ENCODE peak calls at places on chromosomes 4 and X, in eight cellular contexts. One of them, this sample, is unnamed.
A peak's percentile ranks its signal among the peaks of the same experiment; 100 is the strongest.

GRCh38 chr4:19583827-19584569 is 667.7 kb upstream of the SLIT2 start:
- DNase-seq in effector CD8-positive, alpha-beta T cell: no peak
- DNase-seq in activated T-cell treated with anti-CD3 and anti-CD28 coated beads, Interleukin-2, amount 50 U/mL, for 72 hours: no peak
- DNase-seq in M059J: peak; percentile 14
- DNase-seq in GM03348: peak; percentile 13
- DNase-seq in activated CD8-positive, alpha-beta T cell treated with anti-CD3 and anti-CD28 coated beads for 36 hours: no peak
- DNase-seq in MV-4-11: no peak
- DNase-seq in left ventricle myocardium inferior: no peak
- DNase-seq in this sample: no peak

GRCh38 chr4:112075129-112075753 is 70.0 kb upstream of the FAM241A start:
- DNase-seq in effector CD8-positive, alpha-beta T cell: no peak
- DNase-seq in activated T-cell treated with anti-CD3 and anti-CD28 coated beads, Interleukin-2, amount 50 U/mL, for 72 hours: peak; percentile 35
- DNase-seq in M059J: peak; percentile 60
- DNase-seq in GM03348: peak; percentile 71
- DNase-seq in activated CD8-positive, alpha-beta T cell treated with anti-CD3 and anti-CD28 coated beads for 36 hours: peak; percentile 47
- DNase-seq in MV-4-11: peak; percentile 33
- DNase-seq in left ventricle myocardium inferior: no peak
- DNase-seq in this sample: peak; percentile 78

GRCh38 chr4:185467101-185467500 is 4.4 kb downstream of the CCDC110 start:
- DNase-seq in effector CD8-positive, alpha-beta T cell: no peak
- DNase-seq in activated T-cell treated with anti-CD3 and anti-CD28 coated beads, Interleukin-2, amount 50 U/mL, for 72 hours: no peak
- DNase-seq in M059J: no peak
- DNase-seq in GM03348: no peak
- DNase-seq in activated CD8-positive, alpha-beta T cell treated with anti-CD3 and anti-CD28 coated beads for 36 hours: no peak
- DNase-seq in MV-4-11: no peak
- DNase-seq in left ventricle myocardium inferior: no peak
- DNase-seq in this sample: no peak

GRCh38 chr4:119580293-119580692 is 48.3 kb downstream of the PDE5A start:
- DNase-seq in effector CD8-positive, alpha-beta T cell: no peak
- DNase-seq in activated T-cell treated with anti-CD3 and anti-CD28 coated beads, Interleukin-2, amount 50 U/mL, for 72 hours: no peak
- DNase-seq in M059J: no peak
- DNase-seq in GM03348: no peak
- DNase-seq in activated CD8-positive, alpha-beta T cell treated with anti-CD3 and anti-CD28 coated beads for 36 hours: no peak
- DNase-seq in MV-4-11: no peak
- DNase-seq in left ventricle myocardium inferior: no peak
- DNase-seq in this sample: no peak

GRCh38 chrX:109889289-109890006 is 113.5 kb upstream of the TMEM164 start:
- DNase-seq in effector CD8-positive, alpha-beta T cell: no peak
- DNase-seq in activated T-cell treated with anti-CD3 and anti-CD28 coated beads, Interleukin-2, amount 50 U/mL, for 72 hours: no peak
- DNase-seq in M059J: peak; percentile 25
- DNase-seq in GM03348: peak; percentile 19
- DNase-seq in activated CD8-positive, alpha-beta T cell treated with anti-CD3 and anti-CD28 coated beads for 36 hours: no peak
- DNase-seq in MV-4-11: peak; percentile 89
- DNase-seq in left ventricle myocardium inferior: no peak
- DNase-seq in this sample: no peak

GRCh38 chrX:154096140-154097002 is 1.1 kb downstream of the MECP2 start:
- DNase-seq in effector CD8-positive, alpha-beta T cell: peak; percentile 0
- DNase-seq in activated T-cell treated with anti-CD3 and anti-CD28 coated beads, Interleukin-2, amount 50 U/mL, for 72 hours: peak; percentile 23
- DNase-seq in M059J: peak; percentile 47
- DNase-seq in GM03348: peak; percentile 39
- DNase-seq in activated CD8-positive, alpha-beta T cell treated with anti-CD3 and anti-CD28 coated beads for 36 hours: peak; percentile 49
- DNase-seq in MV-4-11: no peak
- DNase-seq in left ventricle myocardium inferior: peak; percentile 39
- DNase-seq in this sample: no peak

GRCh38 chr4:79445371-79445781 is 37.3 kb upstream of the GK2 start:
- DNase-seq in effector CD8-positive, alpha-beta T cell: no peak
- DNase-seq in activated T-cell treated with anti-CD3 and anti-CD28 coated beads, Interleukin-2, amount 50 U/mL, for 72 hours: no peak
- DNase-seq in M059J: no peak
- DNase-seq in GM03348: no peak
- DNase-seq in activated CD8-positive, alpha-beta T cell treated with anti-CD3 and anti-CD28 coated beads for 36 hours: no peak
- DNase-seq in MV-4-11: no peak
- DNase-seq in left ventricle myocardium inferior: no peak
- DNase-seq in this sample: no peak

GRCh38 chr4:118823471-118823870 is 12.5 kb downstream of the SEC24D start:
- DNase-seq in effector CD8-positive, alpha-beta T cell: no peak
- DNase-seq in activated T-cell treated with anti-CD3 and anti-CD28 coated beads, Interleukin-2, amount 50 U/mL, for 72 hours: no peak
- DNase-seq in M059J: peak; percentile 37
- DNase-seq in GM03348: no peak
- DNase-seq in activated CD8-positive, alpha-beta T cell treated with anti-CD3 and anti-CD28 coated beads for 36 hours: no peak
- DNase-seq in MV-4-11: no peak
- DNase-seq in left ventricle myocardium inferior: no peak
- DNase-seq in this sample: no peak

GRCh38 chrX:129648514-129649267 is 6.1 kb downstream of the APLN start:
- DNase-seq in effector CD8-positive, alpha-beta T cell: no peak
- DNase-seq in activated T-cell treated with anti-CD3 and anti-CD28 coated beads, Interleukin-2, amount 50 U/mL, for 72 hours: no peak
- DNase-seq in M059J: no peak
- DNase-seq in GM03348: no peak
- DNase-seq in activated CD8-positive, alpha-beta T cell treated with anti-CD3 and anti-CD28 coated beads for 36 hours: no peak
- DNase-seq in MV-4-11: no peak
- DNase-seq in left ventricle myocardium inferior: no peak
- DNase-seq in this sample: no peak

GRCh38 chrX:103730746-103731508 is 20.2 kb downstream of the TMEM31 start:
- DNase-seq in effector CD8-positive, alpha-beta T cell: no peak
- DNase-seq in activated T-cell treated with anti-CD3 and anti-CD28 coated beads, Interleukin-2, amount 50 U/mL, for 72 hours: no peak
- DNase-seq in M059J: peak; percentile 38
- DNase-seq in GM03348: peak; percentile 41
- DNase-seq in activated CD8-positive, alpha-beta T cell treated with anti-CD3 and anti-CD28 coated beads for 36 hours: no peak
- DNase-seq in MV-4-11: no peak
- DNase-seq in left ventricle myocardium inferior: peak; percentile 15
- DNase-seq in this sample: peak; percentile 73

This sample was measured in endothelial cell of umbilical vein.